ENCODE peak calls at places on chromosomes 1 and 21, in five cellular contexts. P is Caco-2, E is posterior vena cava, K is EL, N is germinal center. A is an unnamed sample.

GRCh38 chr1:213598263-213598662 is 389.5 kb upstream of the PROX1 start:
- DNase-seq in P (no peak), E (no peak), K (no peak), N (no peak), A (no peak)

GRCh38 chr1:197463142-197463541 is 195.1 kb downstream of the CRB1 start:
- DNase-seq in P (no peak), E (no peak), K (no peak), N (no peak), A (peak)

GRCh38 chr1:8027748-8028631 is 1.9 kb upstream of the ERRFI1 start:
- DNase-seq in P (peak), E (no peak), K (peak), N (no peak), A (peak)

GRCh38 chr1:89339039-89339438 is 24.8 kb upstream of the GBP6 start:
- DNase-seq in P (no peak), E (no peak), K (no peak), N (no peak), A (no peak)

GRCh38 chr1:88149686-88150085 is 534.4 kb upstream of the PKN2 start:
- DNase-seq in P (no peak), E (no peak), K (no peak), N (no peak), A (no peak)

GRCh38 chr1:114130846-114131525 is 22.7 kb downstream of the SYT6 start:
- DNase-seq in P (no peak), E (no peak), K (no peak), N (no peak), A (no peak)

GRCh38 chr1:184210048-184210447 is 158.5 kb downstream of the TSEN15 start:
- DNase-seq in P (no peak), E (no peak), K (peak), N (no peak), A (peak)

GRCh38 chr1:204659061-204659460 is 26.5 kb downstream of the LRRN2 start:
- DNase-seq in P (no peak), E (no peak), K (no peak), N (no peak), A (no peak)

GRCh38 chr1:176696689-176697088 is 233.7 kb downstream of the PAPPA2 start:
- DNase-seq in P (no peak), E (no peak), K (no peak), N (no peak), A (no peak)

GRCh38 chr1:206658264-206658980 is 23.1 kb downstream of the DYRK3 start:
- DNase-seq in P (peak), E (peak), K (peak), N (peak), A (peak)

GRCh38 chr1:241391926-241392710 is 35.1 kb upstream of the RGS7 start:
- DNase-seq in P (no peak), E (no peak), K (no peak), N (no peak), A (no peak)

GRCh38 chr1:94653454-94653853 is 111.9 kb upstream of the F3 start:
- DNase-seq in P (no peak), E (no peak), K (no peak), N (no peak), A (no peak)

GRCh38 chr1:115814685-115815398 is 26.1 kb downstream of the NHLH2 start:
- DNase-seq in P (no peak), E (no peak), K (no peak), N (no peak), A (no peak)

GRCh38 chr1:151989131-151989868 is 4.4 kb downstream of the S100A10 start:
- DNase-seq in P (peak), E (peak), K (peak), N (no peak), A (peak)

GRCh38 chr1:225454067-225454618 is 26.3 kb upstream of the LBR start:
- DNase-seq in P (peak), E (no peak), K (no peak), N (no peak), A (no peak)

GRCh38 chr1:231628207-231628876 is 1.8 kb downstream of the DISC1 start:
- DNase-seq in P (no peak), E (no peak), K (peak), N (no peak), A (no peak)

GRCh38 chr1:243462929-243463697 is 207.3 kb downstream of the SDCCAG8 start:
- DNase-seq in P (no peak), E (no peak), K (no peak), N (no peak), A (no peak)

GRCh38 chr1:182183606-182184005 is 122.1 kb upstream of the ZNF648 start:
- DNase-seq in P (no peak), E (no peak), K (no peak), N (no peak), A (no peak)

GRCh38 chr1:108627951-108628350 is 32.9 kb downstream of the HENMT1 start:
- DNase-seq in P (no peak), E (no peak), K (no peak), N (no peak), A (no peak)

GRCh38 chr1:113210248-113210647 is 137.2 kb downstream of the LRIG2 start:
- DNase-seq in P (no peak), E (no peak), K (no peak), N (no peak), A (no peak)

GRCh38 chr1:51255331-51255730 is 19.3 kb downstream of the RNF11 start:
- DNase-seq in P (no peak), E (no peak), K (no peak), N (no peak), A (no peak)

GRCh38 chr1:230694991-230695390 is 18.9 kb downstream of the AGT start:
- DNase-seq in P (no peak), E (no peak), K (no peak), N (no peak), A (no peak)

GRCh38 chr1:2228684-2229031 is 539 bp downstream of the SKI start:
- DNase-seq in P (no peak), E (peak), K (no peak), N (peak), A (peak)

GRCh38 chr1:182617734-182618288 is 13.6 kb upstream of the RGS16 start:
- DNase-seq in P (no peak), E (no peak), K (no peak), N (no peak), A (peak)

GRCh38 chr1:39110325-39110851 is 84.2 kb downstream of the NDUFS5 start:
- DNase-seq in P (no peak), E (no peak), K (peak), N (no peak), A (peak)

GRCh38 chr1:238232036-238232744 is 341.5 kb upstream of the ZP4 start:
- DNase-seq in P (no peak), E (no peak), K (no peak), N (no peak), A (no peak)

GRCh38 chr1:181090653-181091126 is 2.2 kb downstream of the IER5 start:
- DNase-seq in P (no peak), E (no peak), K (peak), N (no peak), A (peak)

GRCh38 chr1:41784516-41785279 is 134.0 kb downstream of the HIVEP3 start:
- DNase-seq in P (no peak), E (no peak), K (no peak), N (no peak), A (peak)

GRCh38 chr1:7596126-7596755 is 174.9 kb upstream of the VAMP3 start:
- DNase-seq in P (no peak), E (peak), K (no peak), N (no peak), A (no peak)

GRCh38 chr1:25485536-25486235 is 55.0 kb downstream of the MACO1 start:
- DNase-seq in P (no peak), E (no peak), K (no peak), N (no peak), A (no peak)

GRCh38 chr21:37670883-37671282 is 245.4 kb downstream of the KCNJ6 start:
- DNase-seq in P (no peak), E (no peak), K (peak), N (no peak), A (peak)

GRCh38 chr1:204468206-204468605 is 26.4 kb downstream of the PIK3C2B start:
- DNase-seq in P (no peak), E (no peak), K (no peak), N (no peak), A (no peak)

GRCh38 chr1:8571200-8571984 is 246.0 kb downstream of the RERE start:
- DNase-seq in P (peak), E (no peak), K (peak), N (no peak), A (peak)